ENCODE peak calls at places on chromosomes 7 and 10, in five cellular contexts. R, O, E, Z and L are unnamed samples.

GRCh38 chr10:11325817-11326216 is 285.6 kb downstream of the USP6NL start:
- DNase-seq in R (no peak), O (no peak), E (no peak), Z (no peak), L (no peak)

GRCh38 chr7:36943591-36944430 is 219.5 kb upstream of the AOAH start:
- DNase-seq in R (no peak), O (no peak), E (no peak), Z (no peak), L (no peak)

GRCh38 chr10:114963908-114964307 is 25.9 kb downstream of the TRUB1 start:
- DNase-seq in R (no peak), O (no peak), E (no peak), Z (no peak), L (no peak)

GRCh38 chr10:128877141-128877540 is 589.9 kb upstream of the MGMT start:
- DNase-seq in R (no peak), O (no peak), E (no peak), Z (no peak), L (no peak)

GRCh38 chr7:26439502-26440252 is 148.0 kb downstream of the SNX10 start:
- DNase-seq in R (no peak), O (no peak), E (no peak), Z (no peak), L (no peak)

GRCh38 chr10:14326581-14326980 is 4.1 kb downstream of the FRMD4A start:
- DNase-seq in R (no peak), O (no peak), E (no peak), Z (no peak), L (no peak)

GRCh38 chr10:110815354-110816004 is 56.2 kb upstream of the PDCD4 start:
- DNase-seq in R (no peak), O (no peak), E (peak; percentile 73), Z (no peak), L (no peak)

GRCh38 chr7:31373337-31374289 is 33.1 kb upstream of the NEUROD6 start:
- DNase-seq in R (peak; percentile 56), O (peak; percentile 22), E (no peak), Z (peak; percentile 54), L (peak; percentile 20)

GRCh38 chr7:54932818-54933543 is 85.8 kb upstream of the EGFR start:
- DNase-seq in R (peak; percentile 21), O (no peak), E (no peak), Z (no peak), L (no peak)

GRCh38 chr7:41617987-41618386 is 84.9 kb downstream of the INHBA start:
- DNase-seq in R (no peak), O (no peak), E (no peak), Z (no peak), L (no peak)

GRCh38 chr10:73906524-73907447 is 4.1 kb upstream of the PLAU start:
- DNase-seq in R (peak; percentile 83), O (no peak), E (no peak), Z (no peak), L (no peak)
- TF ChIP-seq POLR2AphosphoS5 in R (peak; percentile 46), O (no peak), E (no peak), Z (no peak), L (no peak)

GRCh38 chr7:137820677-137821420 is 25.9 kb downstream of the DGKI start:
- DNase-seq in R (no peak), O (no peak), E (no peak), Z (no peak), L (peak; percentile 21)

GRCh38 chr7:137818036-137818435 is 28.7 kb downstream of the DGKI start:
- DNase-seq in R (no peak), O (no peak), E (no peak), Z (no peak), L (no peak)

GRCh38 chr7:137825489-137825888 is 21.3 kb downstream of the DGKI start:
- DNase-seq in R (no peak), O (no peak), E (no peak), Z (no peak), L (no peak)

GRCh38 chr7:137816696-137817320 is 30.0 kb downstream of the DGKI start:
- DNase-seq in R (no peak), O (no peak), E (no peak), Z (no peak), L (no peak)

DNA sequence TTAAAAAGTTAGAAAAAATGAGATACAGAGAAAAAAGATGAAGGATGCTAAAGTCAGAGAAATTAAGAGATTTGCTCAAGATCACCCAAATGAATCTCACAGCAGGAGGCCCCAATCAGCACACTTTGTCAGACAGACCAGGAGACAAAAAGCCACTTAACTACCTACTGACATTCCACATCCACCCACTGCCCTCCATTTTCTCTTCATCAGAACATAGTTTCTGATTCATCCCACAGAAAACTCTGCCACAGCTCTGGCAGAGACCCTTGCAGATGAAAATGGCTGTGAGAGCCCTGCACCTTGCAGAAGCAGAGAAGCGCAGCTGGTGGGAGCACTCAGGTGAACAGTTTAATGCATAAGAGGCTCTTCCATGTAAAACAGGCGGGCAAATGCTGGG is 26.6 kb downstream of the DGKI start:
- DNase-seq in R (no peak), O (no peak), E (no peak), Z (no peak), L (no peak)
- TF ChIP-seq TAF1 in R (no peak), O (no peak), E (no peak), Z (no peak), L (no peak)

GRCh38 chr10:92855560-92855959 is 7.2 kb downstream of the EXOC6 start:
- DNase-seq in R (no peak), O (no peak), E (no peak), Z (no peak), L (no peak)

GRCh38 chr10:92857904-92858514 is 9.7 kb downstream of the EXOC6 start:
- DNase-seq in R (no peak), O (no peak), E (no peak), Z (peak; percentile 16), L (no peak)
- TF ChIP-seq POLR2A in R (no peak), O (no peak), E (no peak), Z (no peak), L (no peak)

GRCh38 chr10:74542077-74542476 is 284.3 kb upstream of the KAT6B start:
- DNase-seq in R (no peak), O (no peak), E (no peak), Z (no peak), L (no peak)
- TF ChIP-seq POLR2AphosphoS5 in R (no peak), O (no peak), E (no peak), Z (no peak), L (no peak)

DNA sequence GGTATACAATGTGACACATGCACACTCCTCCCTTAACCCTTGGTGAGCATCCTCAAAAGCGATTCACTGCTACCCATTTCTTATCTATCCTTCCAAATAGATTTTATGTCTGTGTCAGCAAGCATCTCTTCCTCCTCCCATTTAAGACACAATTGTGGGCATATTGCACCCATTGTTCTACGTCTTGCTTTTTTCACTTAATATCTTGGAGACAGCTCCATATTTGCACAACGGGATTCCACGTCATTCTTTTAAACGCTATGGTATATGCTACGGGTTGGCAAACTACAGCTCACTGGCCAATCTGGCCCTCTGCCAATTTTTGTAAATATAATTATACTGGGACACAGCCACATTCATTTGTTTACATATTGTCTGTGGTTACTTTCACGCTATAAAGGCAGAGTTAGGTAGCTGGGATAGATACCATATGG is 88.6 kb downstream of the RNF216 start:
- DNase-seq in R (no peak), O (no peak), E (no peak), Z (no peak), L (no peak)
- TF ChIP-seq TAF1 in R (no peak), O (no peak), E (no peak), Z (no peak), L (no peak)